ENCODE peak calls at places on chromosomes 3 and 15, in eight cellular contexts. One of them, this sample, is unnamed.

GRCh38 chr15:92663250-92663951 is 7.8 kb upstream of the FAM174B start:
- DNase-seq in stimulated activated CD4-positive, alpha-beta T cell treated with anti-CD3 and anti-CD28 coated beads, Interleukin-4, amount 100 ng/mL, for 1 hour: peak; percentile 15
- DNase-seq in sigmoid colon: no peak
- DNase-seq in H4: no peak
- DNase-seq in cerebellar cortex: no peak
- DNase-seq in stimulated activated CD8-positive, alpha-beta memory T cell treated with anti-CD3 and anti-CD28 coated beads, Interleukin-2, amount 100 ng/mL, for 1 hour: no peak
- DNase-seq in C1 segment of cervical spinal cord: no peak
- DNase-seq in tibial nerve: no peak
- DNase-seq in this sample: no peak

GRCh38 chr3:12350151-12350813 is 61.4 kb downstream of the PPARG start:
- DNase-seq in stimulated activated CD4-positive, alpha-beta T cell treated with anti-CD3 and anti-CD28 coated beads, Interleukin-4, amount 100 ng/mL, for 1 hour: no peak
- DNase-seq in sigmoid colon: peak; percentile 74
- DNase-seq in H4: peak; percentile 72
- DNase-seq in cerebellar cortex: peak; percentile 5
- DNase-seq in stimulated activated CD8-positive, alpha-beta memory T cell treated with anti-CD3 and anti-CD28 coated beads, Interleukin-2, amount 100 ng/mL, for 1 hour: no peak
- DNase-seq in C1 segment of cervical spinal cord: no peak
- DNase-seq in tibial nerve: no peak
- DNase-seq in this sample: peak; percentile 47

GRCh38 chr3:88433572-88433971 is 283.8 kb downstream of the C3orf38 start:
- DNase-seq in stimulated activated CD4-positive, alpha-beta T cell treated with anti-CD3 and anti-CD28 coated beads, Interleukin-4, amount 100 ng/mL, for 1 hour: no peak
- DNase-seq in sigmoid colon: no peak
- DNase-seq in H4: no peak
- DNase-seq in cerebellar cortex: no peak
- DNase-seq in stimulated activated CD8-positive, alpha-beta memory T cell treated with anti-CD3 and anti-CD28 coated beads, Interleukin-2, amount 100 ng/mL, for 1 hour: no peak
- DNase-seq in C1 segment of cervical spinal cord: no peak
- DNase-seq in tibial nerve: no peak
- DNase-seq in this sample: no peak

GRCh38 chr3:196422976-196423781 is 9.0 kb downstream of the UBXN7 start:
- DNase-seq in stimulated activated CD4-positive, alpha-beta T cell treated with anti-CD3 and anti-CD28 coated beads, Interleukin-4, amount 100 ng/mL, for 1 hour: no peak
- DNase-seq in sigmoid colon: peak; percentile 86
- DNase-seq in H4: no peak
- DNase-seq in cerebellar cortex: peak; percentile 70
- DNase-seq in stimulated activated CD8-positive, alpha-beta memory T cell treated with anti-CD3 and anti-CD28 coated beads, Interleukin-2, amount 100 ng/mL, for 1 hour: no peak
- DNase-seq in C1 segment of cervical spinal cord: peak; percentile 8
- DNase-seq in tibial nerve: no peak
- DNase-seq in this sample: peak; percentile 33

GRCh38 chr15:39588531-39589192 is 7.8 kb downstream of the THBS1 start:
- DNase-seq in stimulated activated CD4-positive, alpha-beta T cell treated with anti-CD3 and anti-CD28 coated beads, Interleukin-4, amount 100 ng/mL, for 1 hour: no peak
- DNase-seq in sigmoid colon: no peak
- DNase-seq in H4: no peak
- DNase-seq in cerebellar cortex: no peak
- DNase-seq in stimulated activated CD8-positive, alpha-beta memory T cell treated with anti-CD3 and anti-CD28 coated beads, Interleukin-2, amount 100 ng/mL, for 1 hour: no peak
- DNase-seq in C1 segment of cervical spinal cord: no peak
- DNase-seq in tibial nerve: no peak
- DNase-seq in this sample: peak; percentile 32

GRCh38 chr3:162175904-162176303 is 679.3 kb downstream of the OTOL1 start:
- DNase-seq in stimulated activated CD4-positive, alpha-beta T cell treated with anti-CD3 and anti-CD28 coated beads, Interleukin-4, amount 100 ng/mL, for 1 hour: no peak
- DNase-seq in sigmoid colon: no peak
- DNase-seq in H4: no peak
- DNase-seq in cerebellar cortex: no peak
- DNase-seq in stimulated activated CD8-positive, alpha-beta memory T cell treated with anti-CD3 and anti-CD28 coated beads, Interleukin-2, amount 100 ng/mL, for 1 hour: no peak
- DNase-seq in C1 segment of cervical spinal cord: no peak
- DNase-seq in tibial nerve: no peak
- DNase-seq in this sample: no peak

GRCh38 chr15:41996921-41997592 is 23.8 kb downstream of the PLA2G4E start:
- DNase-seq in stimulated activated CD4-positive, alpha-beta T cell treated with anti-CD3 and anti-CD28 coated beads, Interleukin-4, amount 100 ng/mL, for 1 hour: no peak
- DNase-seq in sigmoid colon: no peak
- DNase-seq in H4: no peak
- DNase-seq in cerebellar cortex: no peak
- DNase-seq in stimulated activated CD8-positive, alpha-beta memory T cell treated with anti-CD3 and anti-CD28 coated beads, Interleukin-2, amount 100 ng/mL, for 1 hour: no peak
- DNase-seq in C1 segment of cervical spinal cord: no peak
- DNase-seq in tibial nerve: no peak
- DNase-seq in this sample: no peak

GRCh38 chr15:50800715-50801114 is 35.2 kb upstream of the SPPL2A start:
- DNase-seq in stimulated activated CD4-positive, alpha-beta T cell treated with anti-CD3 and anti-CD28 coated beads, Interleukin-4, amount 100 ng/mL, for 1 hour: no peak
- DNase-seq in sigmoid colon: no peak
- DNase-seq in H4: no peak
- DNase-seq in cerebellar cortex: no peak
- DNase-seq in stimulated activated CD8-positive, alpha-beta memory T cell treated with anti-CD3 and anti-CD28 coated beads, Interleukin-2, amount 100 ng/mL, for 1 hour: no peak
- DNase-seq in C1 segment of cervical spinal cord: no peak
- DNase-seq in tibial nerve: no peak
- DNase-seq in this sample: no peak

GRCh38 chr3:53493618-53493996 is 804 bp upstream of the CACNA1D start:
- DNase-seq in stimulated activated CD4-positive, alpha-beta T cell treated with anti-CD3 and anti-CD28 coated beads, Interleukin-4, amount 100 ng/mL, for 1 hour: no peak
- DNase-seq in sigmoid colon: no peak
- DNase-seq in H4: no peak
- DNase-seq in cerebellar cortex: no peak
- DNase-seq in stimulated activated CD8-positive, alpha-beta memory T cell treated with anti-CD3 and anti-CD28 coated beads, Interleukin-2, amount 100 ng/mL, for 1 hour: no peak
- DNase-seq in C1 segment of cervical spinal cord: no peak
- DNase-seq in tibial nerve: no peak
- DNase-seq in this sample: no peak

GRCh38 chr3:42518800-42519567 is 16.5 kb downstream of the VIPR1 start:
- DNase-seq in stimulated activated CD4-positive, alpha-beta T cell treated with anti-CD3 and anti-CD28 coated beads, Interleukin-4, amount 100 ng/mL, for 1 hour: no peak
- DNase-seq in sigmoid colon: no peak
- DNase-seq in H4: no peak
- DNase-seq in cerebellar cortex: no peak
- DNase-seq in stimulated activated CD8-positive, alpha-beta memory T cell treated with anti-CD3 and anti-CD28 coated beads, Interleukin-2, amount 100 ng/mL, for 1 hour: no peak
- DNase-seq in C1 segment of cervical spinal cord: no peak
- DNase-seq in tibial nerve: no peak
- DNase-seq in this sample: no peak

GRCh38 chr15:60745469-60745971 is 266.6 kb upstream of the ICE2 start:
- DNase-seq in stimulated activated CD4-positive, alpha-beta T cell treated with anti-CD3 and anti-CD28 coated beads, Interleukin-4, amount 100 ng/mL, for 1 hour: no peak
- DNase-seq in sigmoid colon: peak; percentile 93
- DNase-seq in H4: no peak
- DNase-seq in cerebellar cortex: peak; percentile 17
- DNase-seq in stimulated activated CD8-positive, alpha-beta memory T cell treated with anti-CD3 and anti-CD28 coated beads, Interleukin-2, amount 100 ng/mL, for 1 hour: no peak
- DNase-seq in C1 segment of cervical spinal cord: no peak
- DNase-seq in tibial nerve: peak; percentile 35
- DNase-seq in this sample: no peak

GRCh38 chr3:72938471-72939265 is 50.8 kb downstream of the GXYLT2 start:
- DNase-seq in stimulated activated CD4-positive, alpha-beta T cell treated with anti-CD3 and anti-CD28 coated beads, Interleukin-4, amount 100 ng/mL, for 1 hour: peak; percentile 4
- DNase-seq in sigmoid colon: peak; percentile 86
- DNase-seq in H4: peak; percentile 69
- DNase-seq in cerebellar cortex: peak; percentile 57
- DNase-seq in stimulated activated CD8-positive, alpha-beta memory T cell treated with anti-CD3 and anti-CD28 coated beads, Interleukin-2, amount 100 ng/mL, for 1 hour: no peak
- DNase-seq in C1 segment of cervical spinal cord: no peak
- DNase-seq in tibial nerve: peak; percentile 47
- DNase-seq in this sample: peak; percentile 96

GRCh38 chr15:70091649-70092461 is 5.9 kb downstream of the TLE3 start:
- DNase-seq in stimulated activated CD4-positive, alpha-beta T cell treated with anti-CD3 and anti-CD28 coated beads, Interleukin-4, amount 100 ng/mL, for 1 hour: no peak
- DNase-seq in sigmoid colon: no peak
- DNase-seq in H4: peak; percentile 83
- DNase-seq in cerebellar cortex: no peak
- DNase-seq in stimulated activated CD8-positive, alpha-beta memory T cell treated with anti-CD3 and anti-CD28 coated beads, Interleukin-2, amount 100 ng/mL, for 1 hour: no peak
- DNase-seq in C1 segment of cervical spinal cord: no peak
- DNase-seq in tibial nerve: no peak
- DNase-seq in this sample: peak; percentile 24

GRCh38 chr3:126347543-126348161 is 9.6 kb downstream of the KLF15 start:
- DNase-seq in stimulated activated CD4-positive, alpha-beta T cell treated with anti-CD3 and anti-CD28 coated beads, Interleukin-4, amount 100 ng/mL, for 1 hour: no peak
- DNase-seq in sigmoid colon: peak; percentile 66
- DNase-seq in H4: no peak
- DNase-seq in cerebellar cortex: no peak
- DNase-seq in stimulated activated CD8-positive, alpha-beta memory T cell treated with anti-CD3 and anti-CD28 coated beads, Interleukin-2, amount 100 ng/mL, for 1 hour: no peak
- DNase-seq in C1 segment of cervical spinal cord: no peak
- DNase-seq in tibial nerve: no peak
- DNase-seq in this sample: no peak

GRCh38 chr15:70427120-70427519 is 329.4 kb upstream of the TLE3 start:
- DNase-seq in stimulated activated CD4-positive, alpha-beta T cell treated with anti-CD3 and anti-CD28 coated beads, Interleukin-4, amount 100 ng/mL, for 1 hour: no peak
- DNase-seq in sigmoid colon: no peak
- DNase-seq in H4: peak; percentile 31
- DNase-seq in cerebellar cortex: no peak
- DNase-seq in stimulated activated CD8-positive, alpha-beta memory T cell treated with anti-CD3 and anti-CD28 coated beads, Interleukin-2, amount 100 ng/mL, for 1 hour: no peak
- DNase-seq in C1 segment of cervical spinal cord: no peak
- DNase-seq in tibial nerve: no peak
- DNase-seq in this sample: peak; percentile 10

This sample was measured in RPMI7951.